ENCODE peak calls at places on chromosome 11, in nine cellular contexts. B is hepatocyte, V is omental fat pad, A is heart right ventricle, X is RWPE2, N is fibroblast of the aortic adventitia, U is WTC11, Y is endothelial cell, F is RWPE1. E is an unnamed sample.

GRCh38 chr11:119155733-119156492 is 7.1 kb downstream of the ABCG4 start:
- DNase-seq in B (no peak), V (no peak), A (no peak), X (no peak), N (no peak), U (peak), Y (peak), F (peak), E (peak)

GRCh38 chr11:78224506-78224905 is 35.8 kb downstream of the USP35 start:
- DNase-seq in B (no peak), V (no peak), A (no peak), X (no peak), N (no peak), U (no peak), Y (no peak), F (no peak), E (no peak)

GRCh38 chr11:13109616-13110015 is 100.5 kb downstream of the RASSF10 start:
- DNase-seq in B (no peak), V (no peak), A (no peak), X (no peak), N (no peak), U (no peak), Y (no peak), F (no peak), E (no peak)

GRCh38 chr11:128451651-128452470 is 135.5 kb downstream of the ETS1 start:
- DNase-seq in B (no peak), V (no peak), A (peak), X (no peak), N (peak), U (no peak), Y (no peak), F (no peak), E (peak)

GRCh38 chr11:103325686-103326069 is 216.5 kb downstream of the DYNC2H1 start:
- DNase-seq in B (no peak), V (no peak), A (no peak), X (no peak), N (no peak), U (peak), Y (peak), F (no peak), E (peak)

GRCh38 chr11:2886191-2886894 is 768 bp upstream of the CDKN1C start:
- DNase-seq in B (peak), V (no peak), A (peak), X (no peak), N (peak), U (peak), Y (peak), F (no peak), E (peak)

GRCh38 chr11:86799680-86800075 is 664 bp upstream of the PRSS23 start:
- DNase-seq in B (no peak), V (no peak), A (no peak), X (no peak), N (no peak), U (peak), Y (peak), F (no peak), E (peak)

GRCh38 chr11:88359529-88359928 is 22.0 kb upstream of the CTSC start:
- DNase-seq in B (no peak), V (no peak), A (no peak), X (no peak), N (no peak), U (no peak), Y (no peak), F (no peak), E (no peak)

GRCh38 chr11:75147191-75147874 is 3.6 kb upstream of the SLCO2B1 start:
- DNase-seq in B (no peak), V (no peak), A (no peak), X (no peak), N (no peak), U (no peak), Y (no peak), F (no peak), E (no peak)

GRCh38 chr11:88326112-88326511 is 11.4 kb downstream of the CTSC start:
- DNase-seq in B (no peak), V (no peak), A (no peak), X (no peak), N (no peak), U (peak), Y (no peak), F (no peak), E (no peak)

GRCh38 chr11:112961751-112962747 is 829 bp downstream of the NCAM1 start:
- DNase-seq in B (peak), V (no peak), A (peak), X (no peak), N (no peak), U (peak), Y (peak), F (no peak), E (peak)

GRCh38 chr11:94776351-94777321 is 8.5 kb downstream of the AMOTL1 start:
- DNase-seq in B (no peak), V (no peak), A (no peak), X (no peak), N (peak), U (no peak), Y (no peak), F (peak), E (peak)

GRCh38 chr11:32231909-32232493 is 141.1 kb downstream of the RCN1 start:
- DNase-seq in B (peak), V (no peak), A (no peak), X (no peak), N (peak), U (peak), Y (peak), F (peak), E (peak)

GRCh38 chr11:15307600-15307999 is 192.9 kb downstream of the INSC start:
- DNase-seq in B (no peak), V (no peak), A (no peak), X (no peak), N (no peak), U (peak), Y (no peak), F (no peak), E (peak)

GRCh38 chr11:839875-840617 is 2.3 kb downstream of the POLR2L start:
- DNase-seq in B (no peak), V (no peak), A (no peak), X (no peak), N (no peak), U (no peak), Y (no peak), F (no peak), E (no peak)

GRCh38 chr11:132337819-132338416 is 967.5 kb downstream of the NTM start:
- DNase-seq in B (no peak), V (no peak), A (no peak), X (no peak), N (no peak), U (no peak), Y (no peak), F (no peak), E (no peak)

GRCh38 chr11:124739479-124740276 is at the start of gene NRGN:
- DNase-seq in B (peak), V (peak), A (peak), X (peak), N (peak), U (peak), Y (peak), F (peak), E (peak)

GRCh38 chr11:96215094-96215782 is 127.8 kb downstream of the MAML2 start:
- DNase-seq in B (no peak), V (no peak), A (no peak), X (no peak), N (peak), U (no peak), Y (no peak), F (no peak), E (no peak)

GRCh38 chr11:14114786-14115185 is 152.3 kb downstream of the SPON1 start:
- DNase-seq in B (no peak), V (no peak), A (no peak), X (no peak), N (no peak), U (no peak), Y (no peak), F (no peak), E (no peak)

GRCh38 chr11:112128483-112129121 is 35.3 kb downstream of the IL18 start:
- DNase-seq in B (peak), V (peak), A (no peak), X (peak), N (peak), U (no peak), Y (no peak), F (peak), E (no peak)

GRCh38 chr11:111591187-111591960 is 10.9 kb upstream of the SIK2 start:
- DNase-seq in B (no peak), V (no peak), A (no peak), X (no peak), N (no peak), U (no peak), Y (no peak), F (no peak), E (no peak)

GRCh38 chr11:116725434-116726221 is 47.2 kb downstream of the BUD13 start:
- DNase-seq in B (no peak), V (no peak), A (no peak), X (no peak), N (peak), U (no peak), Y (no peak), F (no peak), E (peak)

GRCh38 chr11:67648140-67648795 is 2.3 kb downstream of the ACY3 start:
- DNase-seq in B (peak), V (no peak), A (no peak), X (no peak), N (no peak), U (peak), Y (peak), F (no peak), E (peak)

GRCh38 chr11:67197606-67198005 is 68.7 kb upstream of the GRK2 start:
- DNase-seq in B (no peak), V (no peak), A (no peak), X (no peak), N (no peak), U (no peak), Y (no peak), F (no peak), E (no peak)

GRCh38 chr11:58788355-58789023 is 56.0 kb downstream of the GLYATL2 start:
- DNase-seq in B (peak), V (no peak), A (peak), X (no peak), N (peak), U (peak), Y (peak), F (peak), E (peak)

GRCh38 chr11:110793556-110793955 is 81.3 kb upstream of the ARHGAP20 start:
- DNase-seq in B (no peak), V (no peak), A (no peak), X (no peak), N (no peak), U (no peak), Y (no peak), F (no peak), E (peak)

GRCh38 chr11:70549386-70549785 is 151.1 kb downstream of the CTTN start:
- DNase-seq in B (no peak), V (no peak), A (no peak), X (no peak), N (no peak), U (no peak), Y (no peak), F (no peak), E (no peak)

GRCh38 chr11:70669871-70670683 is 271.7 kb downstream of the CTTN start:
- DNase-seq in B (no peak), V (no peak), A (no peak), X (no peak), N (no peak), U (no peak), Y (no peak), F (no peak), E (no peak)

GRCh38 chr11:70688142-70688541 is 289.8 kb downstream of the CTTN start:
- DNase-seq in B (peak), V (no peak), A (no peak), X (no peak), N (no peak), U (no peak), Y (no peak), F (no peak), E (no peak)

GRCh38 chr11:132935383-132935782 is 596.9 kb downstream of the OPCML start:
- DNase-seq in B (no peak), V (no peak), A (no peak), X (no peak), N (no peak), U (no peak), Y (no peak), F (no peak), E (no peak)

GRCh38 chr11:26994579-26995210 is 783 bp downstream of the FIBIN start:
- DNase-seq in B (no peak), V (no peak), A (no peak), X (peak), N (no peak), U (peak), Y (no peak), F (no peak), E (no peak)

GRCh38 chr11:80163011-80163410 is 722.2 kb upstream of the TENM4 start:
- DNase-seq in B (peak), V (no peak), A (no peak), X (no peak), N (peak), U (no peak), Y (no peak), F (peak), E (no peak)

GRCh38 chr11:83157755-83158473 is 983 bp downstream of the PCF11 start:
- DNase-seq in B (peak), V (no peak), A (peak), X (no peak), N (peak), U (peak), Y (peak), F (peak), E (peak)

GRCh38 chr11:83159901-83160865 is 3.3 kb downstream of the PCF11 start:
- DNase-seq in B (peak), V (no peak), A (no peak), X (no peak), N (peak), U (no peak), Y (no peak), F (peak), E (no peak)

GRCh38 chr11:83156996-83157754 is at the start of gene PCF11:
- DNase-seq in B (no peak), V (no peak), A (no peak), X (no peak), N (no peak), U (peak), Y (no peak), F (peak), E (no peak)

GRCh38 chr11:83158965-83159900 is 2.3 kb downstream of the PCF11 start:
- DNase-seq in B (no peak), V (no peak), A (no peak), X (no peak), N (no peak), U (no peak), Y (no peak), F (no peak), E (no peak)

GRCh38 chr11:83158474-83158786 is 1.5 kb downstream of the PCF11 start:
- DNase-seq in B (no peak), V (no peak), A (no peak), X (no peak), N (no peak), U (no peak), Y (no peak), F (no peak), E (no peak)
- TF ChIP-seq CTCF in B (no peak), V (no peak), A (no peak), X (no peak), N (no peak), U (no peak), Y (no peak), F (no peak), E (no peak)

DNA sequence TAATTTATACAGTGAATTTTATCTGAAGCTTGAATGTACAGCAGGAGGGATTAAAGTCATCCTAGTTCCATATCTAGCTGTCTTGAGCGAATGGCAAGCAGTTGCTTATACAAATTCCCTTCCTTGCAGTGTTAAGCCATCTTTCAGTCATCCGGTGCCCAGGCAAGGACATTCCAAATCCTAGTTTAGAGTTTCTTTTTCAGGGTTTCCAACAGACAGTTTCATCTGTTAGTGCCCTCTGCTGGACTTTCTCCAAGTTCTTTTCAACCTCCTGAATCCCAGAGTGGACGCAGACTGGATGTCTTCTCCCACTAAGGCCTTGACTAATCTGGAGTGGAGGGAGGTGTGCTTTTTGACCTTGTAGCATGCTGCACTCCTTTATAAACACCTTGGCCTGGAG is 45.4 kb downstream of the GRAMD1B start:
- DNase-seq in B (peak), V (no peak), A (no peak), X (no peak), N (peak), U (no peak), Y (peak), F (no peak), E (peak)
- TF ChIP-seq CTCF in B (peak), V (no peak), A (peak), X (peak), N (peak), U (no peak), Y (no peak), F (no peak), E (peak)

DNA sequence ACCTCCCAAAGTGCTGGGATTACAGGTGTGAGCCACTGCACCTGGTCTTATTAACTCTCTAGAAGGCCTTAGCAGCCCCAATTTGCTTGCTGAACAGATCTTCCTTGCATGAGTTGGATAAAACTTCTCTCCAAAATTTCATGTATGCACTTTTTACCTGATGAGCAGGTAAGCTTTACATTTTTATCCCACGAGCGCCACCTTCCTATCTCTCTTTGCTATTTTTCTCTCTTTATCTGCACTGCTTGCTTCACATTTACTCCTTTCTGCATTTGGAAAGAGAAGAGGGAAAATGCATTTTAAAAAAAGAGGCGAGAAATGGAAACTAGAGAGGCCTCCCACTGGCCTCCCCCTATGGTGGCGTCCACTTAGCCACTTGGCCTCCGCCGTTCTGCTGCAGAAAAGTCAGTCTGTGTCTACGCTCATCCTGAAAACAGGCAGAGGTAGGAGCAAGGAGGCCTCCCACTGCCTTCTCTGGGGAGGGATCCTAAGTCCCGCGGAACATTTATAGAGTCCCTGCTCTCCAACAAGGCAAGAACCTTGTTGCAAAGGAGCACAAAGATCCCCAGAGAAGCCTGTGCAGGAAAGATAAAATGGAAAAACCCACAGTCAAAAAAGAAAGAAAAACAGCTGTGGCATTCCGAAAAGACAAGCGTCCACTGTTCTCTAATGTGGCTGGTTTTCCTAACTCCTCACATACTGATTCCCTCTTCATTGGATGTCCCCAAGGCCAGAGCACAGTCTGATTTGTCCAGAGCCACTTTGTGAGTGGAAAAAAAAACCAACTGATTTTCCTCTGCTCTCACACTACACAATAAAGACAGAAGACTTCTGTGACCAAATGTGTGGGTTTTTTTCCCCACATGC is 62.2 kb upstream of the INCENP start:
- DNase-seq in B (peak), V (no peak), A (no peak), X (no peak), N (no peak), U (no peak), Y (no peak), F (peak), E (no peak)
- TF ChIP-seq CTCF in B (peak), V (no peak), A (peak), X (peak), N (no peak), U (no peak), Y (no peak), F (peak), E (peak)

GRCh38 chr11:130162733-130163132 is 3.2 kb downstream of the ST14 start:
- DNase-seq in B (peak), V (no peak), A (no peak), X (no peak), N (no peak), U (no peak), Y (no peak), F (peak), E (no peak)

GRCh38 chr11:130165601-130166456 is 6.2 kb downstream of the ST14 start:
- DNase-seq in B (no peak), V (no peak), A (no peak), X (no peak), N (no peak), U (no peak), Y (no peak), F (no peak), E (no peak)

GRCh38 chr11:130161441-130161840 is 1.9 kb downstream of the ST14 start:
- DNase-seq in B (no peak), V (no peak), A (no peak), X (no peak), N (no peak), U (no peak), Y (no peak), F (no peak), E (no peak)

GRCh38 chr11:130164221-130164570 is 4.6 kb downstream of the ST14 start:
- DNase-seq in B (no peak), V (no peak), A (no peak), X (no peak), N (no peak), U (no peak), Y (no peak), F (no peak), E (no peak)

DNA sequence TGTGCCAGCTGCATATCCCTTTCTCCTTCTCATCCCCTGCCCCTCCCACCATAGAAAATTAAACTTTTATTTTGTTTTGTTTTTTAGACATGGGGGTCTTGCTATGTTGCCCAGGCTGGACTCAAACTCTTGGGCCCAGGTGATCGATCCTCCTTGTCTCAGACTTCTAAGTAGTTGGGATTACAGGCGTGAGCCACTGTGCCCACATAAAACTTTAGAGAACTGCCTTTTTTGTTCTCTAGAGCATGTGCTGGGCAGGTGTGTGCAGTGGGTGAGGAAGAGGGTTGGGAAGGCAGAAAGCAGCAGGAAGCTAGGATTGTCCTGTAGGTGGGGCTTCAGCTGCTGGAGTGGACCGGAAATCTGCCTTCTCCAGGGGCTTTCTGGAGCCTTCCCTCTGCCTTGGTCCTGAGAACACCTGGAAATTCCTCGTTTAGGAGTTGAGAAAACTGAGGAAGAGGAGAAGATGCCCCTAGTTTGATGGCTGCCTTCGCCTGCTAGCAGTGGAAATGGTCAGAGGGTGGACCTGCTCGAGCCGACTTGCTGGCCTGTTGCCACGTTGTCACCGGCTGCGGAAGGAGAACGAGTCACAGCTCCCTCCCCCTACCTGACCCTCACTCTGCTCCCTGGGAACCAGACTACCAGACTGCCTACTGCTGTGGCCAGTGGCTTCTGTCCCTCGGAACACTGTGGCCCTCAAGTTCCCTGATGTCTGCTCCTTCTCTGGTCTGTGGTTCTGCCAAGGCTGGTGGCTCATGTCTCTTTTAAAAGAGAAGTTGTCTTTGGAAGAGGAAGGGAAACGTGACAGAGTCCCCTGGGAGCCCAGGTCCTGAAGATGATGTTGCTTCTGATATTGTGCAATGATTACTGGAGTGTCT is 4.0 kb downstream of the ST14 start:
- DNase-seq in B (no peak), V (no peak), A (no peak), X (no peak), N (no peak), U (no peak), Y (no peak), F (no peak), E (no peak)
- TF ChIP-seq CTCF in B (peak), V (no peak), A (no peak), X (no peak), N (no peak), U (no peak), Y (no peak), F (no peak), E (no peak)

E was measured in neural progenitor cell.